ENCODE peak calls at places on chromosomes 7 and 10, in five cellular contexts. P is A549, R is H1, Q is HepG2, H is K562. K is an unnamed sample.

GRCh38 chr7:24933298-24933697 is 46.7 kb downstream of the OSBPL3 start:
- DNase-seq in Q (no peak), H (no peak), R (no peak), P (no peak), K (no peak)

GRCh38 chr7:116122972-116123595 is 87.3 kb upstream of the TES start:
- DNase-seq in R (no peak), P (peak; percentile 5), H (peak; percentile 20), Q (peak; percentile 20), K (peak; percentile 66)

GRCh38 chr10:128028508-128029279 is 97.5 kb downstream of the MKI67 start:
- DNase-seq in R (no peak), H (no peak), Q (no peak), P (no peak), K (no peak)

GRCh38 chr7:36119005-36119711 is 33.9 kb upstream of the EEPD1 start:
- DNase-seq in P (no peak), R (no peak), Q (peak; percentile 73), H (no peak), K (peak; percentile 98)

GRCh38 chr10:44818721-44819127 is 92.4 kb upstream of the TMEM72 start:
- DNase-seq in R (no peak), H (no peak), P (no peak), Q (no peak), K (peak; percentile 50)

GRCh38 chr7:44988718-44989117 is 9.9 kb upstream of the MYO1G start:
- DNase-seq in P (no peak), H (no peak), Q (no peak), R (no peak), K (no peak)

GRCh38 chr7:132211971-132212370 is 364.3 kb downstream of the PLXNA4 start:
- DNase-seq in P (no peak), H (no peak), R (no peak), Q (no peak), K (no peak)

GRCh38 chr7:55034776-55035175 is 16.0 kb downstream of the EGFR start:
- DNase-seq in P (no peak), Q (peak; percentile 58), H (no peak), R (no peak), K (no peak)

GRCh38 chr10:78520737-78521430 is 487.2 kb downstream of the RPS24 start:
- DNase-seq in Q (peak; percentile 96), P (peak; percentile 78), R (no peak), H (no peak), K (peak; percentile 65)

GRCh38 chr10:71767420-71768035 is 5.8 kb downstream of the VSIR start:
- DNase-seq in R (no peak), Q (peak; percentile 42), P (peak; percentile 32), H (no peak), K (no peak)

GRCh38 chr10:35641430-35642015 is 573 bp downstream of the FZD8 start:
- DNase-seq in R (no peak), H (no peak), Q (no peak), P (peak; percentile 27), K (peak; percentile 42)

DNA sequence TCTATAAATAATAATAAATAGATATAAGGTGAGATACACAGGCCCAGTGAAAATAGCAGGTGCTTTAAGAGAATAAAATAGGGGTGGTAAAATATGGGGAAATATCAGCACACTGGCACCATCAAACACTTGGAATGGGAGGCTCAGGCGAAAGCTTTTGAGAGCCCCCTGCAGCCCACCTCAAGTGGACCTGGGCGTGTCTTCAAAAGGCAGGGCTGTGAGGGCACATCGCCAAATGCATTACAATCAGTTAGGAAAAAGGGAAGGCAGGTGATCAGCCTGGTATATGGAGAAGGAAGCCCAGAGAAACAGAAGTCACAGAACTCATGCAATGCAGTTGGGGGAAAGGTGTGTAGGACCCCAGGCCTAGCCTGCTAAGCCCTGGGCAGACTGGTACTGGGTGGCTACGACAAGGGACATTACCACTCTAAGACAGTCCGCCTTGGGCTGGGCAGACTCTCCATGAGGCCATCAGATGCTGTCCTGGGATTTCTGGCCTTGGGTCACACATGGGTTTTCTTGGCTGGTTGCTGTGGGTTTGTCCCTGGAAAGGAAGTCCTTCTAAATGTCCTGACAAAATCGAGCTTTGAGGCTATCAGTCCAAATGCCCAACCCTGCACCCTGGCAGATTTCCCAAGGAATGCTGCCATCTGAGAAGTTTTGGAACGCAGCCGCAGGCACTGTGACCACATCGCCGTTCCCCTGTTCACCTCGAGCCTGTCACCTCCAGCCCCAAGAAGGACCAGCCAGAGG is 330.6 kb downstream of the GRID1 start:
- DNase-seq in P (no peak), R (no peak), Q (no peak), H (no peak), K (no peak)
- H3K4me3 ChIP-seq in P (no peak overlapping the region), R (no peak overlapping the region), Q (no peak overlapping the region), H (no peak overlapping the region), K (no peak overlapping the region)

GRCh38 chr7:66050990-66051424 is 24.6 kb upstream of the ASL start:
- DNase-seq in Q (peak; percentile 82), H (no peak), R (no peak), P (no peak), K (peak; percentile 94)
- TF ChIP-seq MAFK in Q (no peak), H (no peak), R (no peak), P (no peak), K (no peak)

GRCh38 chr10:100998183-100998990 is 1.2 kb upstream of the LZTS2 start:
- DNase-seq in H (peak; percentile 65), R (peak; percentile 80), P (peak; percentile 90), Q (peak; percentile 78), K (peak; percentile 81)

GRCh38 chr10:100997364-100998182 is 2.0 kb upstream of the LZTS2 start:
- DNase-seq in P (peak; percentile 94), R (peak; percentile 97), Q (peak; percentile 74), H (peak; percentile 63), K (peak; percentile 65)

GRCh38 chr10:100999742-101000601 is at the start of gene LZTS2:
- DNase-seq in Q (no peak), H (peak; percentile 80), P (no peak), R (peak; percentile 63), K (no peak)

GRCh38 chr10:101000602-101000991 is 989 bp downstream of the LZTS2 start:
- DNase-seq in R (no peak), Q (no peak), P (no peak), H (peak; percentile 27), K (no peak)

GRCh38 chr10:100998991-100999741 is 442 bp upstream of the LZTS2 start:
- DNase-seq in H (peak; percentile 63), Q (peak; percentile 45), R (peak; percentile 87), P (peak; percentile 84), K (peak; percentile 75)
- H3K4me3 ChIP-seq in H (peak overlapping the region; percentile 76), Q (peak overlapping the region; percentile 99), R (peak overlapping the region; percentile 77), P (peak overlapping the region; percentile 92), K (peak overlapping the region; percentile 78)

GRCh38 chr7:1021366-1021765 is 23.0 kb upstream of the GPR146 start:
- DNase-seq in Q (no peak), H (no peak), P (no peak), R (no peak), K (no peak)
- TF ChIP-seq MAFK in Q (no peak), H (no peak), P (no peak), R (no peak), K (no peak)

GRCh38 chr10:113746188-113746950 is 5.1 kb upstream of the PLEKHS1 start:
- DNase-seq in R (no peak), P (peak; percentile 41), H (no peak), Q (peak; percentile 43), K (no peak)
- H3K4me3 ChIP-seq in R (no peak overlapping the region), P (no peak overlapping the region), H (no peak overlapping the region), Q (no peak overlapping the region), K (no peak overlapping the region)

GRCh38 chr7:148540041-148540738 is 50.4 kb upstream of the C7orf33 start:
- DNase-seq in H (no peak), Q (no peak), P (peak; percentile 44), R (no peak), K (peak; percentile 59)
- TF ChIP-seq MAFK in H (no peak), Q (no peak), P (no peak), R (no peak), K (no peak)

GRCh38 chr7:100965051-100965722 is 4.2 kb upstream of the MUC12 start:
- DNase-seq in R (peak; percentile 75), P (no peak), H (peak; percentile 54), Q (no peak), K (no peak)
- H3K4me3 ChIP-seq in R (peak overlapping the region; percentile 79), P (peak overlapping the region; percentile 48), H (no peak overlapping the region), Q (no peak overlapping the region), K (no peak overlapping the region)

K was measured in IMR-90.